ENCODE peak calls at places on chromosomes 16 and 17, in six cellular contexts. S is CD4-positive, alpha-beta memory T cell; I is WERI-Rb-1; M is thoracic aorta; E is GM23248; L is cardiac muscle cell. K is an unnamed sample.

GRCh38 chr16:51119576-51120288 is 31.3 kb downstream of the SALL1 start:
- DNase-seq in S (no peak), E (peak; percentile 77), M (no peak), I (peak; percentile 38), L (no peak), K (no peak)

GRCh38 chr16:70685938-70686375 is at the start of gene MTSS2:
- DNase-seq in I (peak; percentile 84), S (no peak), E (peak; percentile 95), M (peak; percentile 55), L (peak; percentile 91), K (no peak)

GRCh38 chr17:76383645-76384221 is 676 bp upstream of the SPHK1 start:
- DNase-seq in E (peak; percentile 84), L (peak; percentile 65), S (peak; percentile 51), M (no peak), I (peak; percentile 66), K (peak; percentile 25)

GRCh38 chr16:49932943-49933342 is 77.0 kb upstream of the ZNF423 start:
- DNase-seq in M (no peak), I (no peak), E (peak; percentile 47), S (no peak), L (peak; percentile 69), K (no peak)

GRCh38 chr17:37187262-37187661 is 188.5 kb upstream of the C17orf78 start:
- DNase-seq in L (peak; percentile 22), I (no peak), S (no peak), E (no peak), M (no peak), K (no peak)

GRCh38 chr16:21023509-21024202 is 123.1 kb downstream of the LYRM1 start:
- DNase-seq in E (no peak), I (no peak), M (no peak), S (no peak), L (peak; percentile 64), K (no peak)

GRCh38 chr16:1157639-1158455 is 4.9 kb downstream of the CACNA1H start:
- DNase-seq in I (peak; percentile 87), S (no peak), M (no peak), E (no peak), L (no peak), K (no peak)

GRCh38 chr17:30393911-30394867 is 15.5 kb downstream of the CPD start:
- DNase-seq in L (no peak), I (no peak), M (no peak), S (no peak), E (no peak), K (no peak)

GRCh38 chr17:38560503-38561318 is 45.0 kb downstream of the SRCIN1 start:
- DNase-seq in L (peak; percentile 47), S (peak; percentile 24), M (no peak), E (peak; percentile 54), I (no peak), K (no peak)

GRCh38 chr17:42310281-42311156 is 22.2 kb downstream of the STAT5A start:
- DNase-seq in E (no peak), M (no peak), S (no peak), L (no peak), I (no peak), K (no peak)

GRCh38 chr17:5558815-5559785 is 25.2 kb downstream of the NLRP1 start:
- DNase-seq in M (no peak), S (no peak), L (no peak), I (no peak), E (no peak), K (no peak)

GRCh38 chr16:56317998-56318912 is 107.1 kb downstream of the AMFR start:
- DNase-seq in L (peak; percentile 85), E (peak; percentile 79), I (peak; percentile 86), M (peak; percentile 60), S (peak; percentile 70), K (peak; percentile 70)

GRCh38 chr17:67245694-67246397 is 850 bp upstream of the HELZ start:
- DNase-seq in L (no peak), I (peak; percentile 71), M (no peak), S (peak; percentile 44), E (peak; percentile 35), K (peak; percentile 29)

GRCh38 chr16:352547-353403 is at the start of gene AXIN1:
- DNase-seq in I (peak; percentile 100), L (peak; percentile 97), M (peak; percentile 99), S (peak; percentile 99), E (peak; percentile 94), K (peak; percentile 99)

GRCh38 chr17:58181796-58182195 is 10.7 kb upstream of the EPX start:
- DNase-seq in I (no peak), L (no peak), S (no peak), M (no peak), E (no peak), K (no peak)

GRCh38 chr17:50356892-50357510 is 11.1 kb downstream of the XYLT2 start:
- DNase-seq in L (no peak), E (no peak), M (no peak), S (no peak), I (no peak), K (no peak)

GRCh38 chr17:28878981-28879380 is 18.6 kb downstream of the FLOT2 start:
- DNase-seq in I (peak; percentile 80), L (peak; percentile 52), E (peak; percentile 42), M (no peak), S (no peak), K (no peak)

GRCh38 chr17:8117980-8118768 is at the start of gene ALOXE3:
- DNase-seq in L (peak; percentile 47), M (no peak), I (peak; percentile 27), E (peak; percentile 92), S (no peak), K (no peak)

GRCh38 chr16:19885456-19886060 is 910 bp upstream of the GPRC5B start:
- DNase-seq in I (no peak), E (no peak), M (no peak), S (peak; percentile 13), L (peak; percentile 36), K (no peak)

GRCh38 chr16:19068237-19068815 is 912 bp downstream of the COQ7 start:
- DNase-seq in I (no peak), E (no peak), M (no peak), S (no peak), L (no peak), K (no peak)

GRCh38 chr16:9567674-9568073 is 476.2 kb downstream of the HAPSTR1 start:
- DNase-seq in E (no peak), S (no peak), I (peak; percentile 79), L (no peak), M (no peak), K (no peak)

GRCh38 chr17:78923660-78924453 is 1.3 kb downstream of the TIMP2 start:
- DNase-seq in L (no peak), M (no peak), S (peak; percentile 46), E (peak; percentile 68), I (peak; percentile 86), K (peak; percentile 54)

GRCh38 chr17:81397314-81398169 is 2.3 kb downstream of the BAHCC1 start:
- DNase-seq in E (peak; percentile 85), L (peak; percentile 74), S (no peak), M (no peak), I (peak; percentile 63), K (no peak)
- H3K27ac ChIP-seq in E (peak overlapping the region; percentile 89), L (peak overlapping the region; percentile 78), S (no peak overlapping the region), M (peak overlapping the region; percentile 97), I (peak overlapping the region; percentile 88), K (no peak overlapping the region)

GRCh38 chr17:74536890-74537289 is 5.6 kb upstream of the CD300LB start:
- DNase-seq in L (no peak), S (no peak), I (no peak), E (no peak), M (no peak), K (no peak)

GRCh38 chr17:74542166-74542565 is 3.7 kb downstream of the CD300C start:
- DNase-seq in I (no peak), L (no peak), E (no peak), M (no peak), S (no peak), K (no peak)

GRCh38 chr17:74541176-74542111 is 4.5 kb downstream of the CD300C start:
- DNase-seq in E (no peak), L (no peak), I (no peak), S (no peak), M (no peak), K (no peak)

GRCh38 chr17:74542727-74543383 is 3.1 kb downstream of the CD300C start:
- DNase-seq in E (no peak), S (no peak), M (no peak), L (no peak), I (no peak), K (no peak)

DNA sequence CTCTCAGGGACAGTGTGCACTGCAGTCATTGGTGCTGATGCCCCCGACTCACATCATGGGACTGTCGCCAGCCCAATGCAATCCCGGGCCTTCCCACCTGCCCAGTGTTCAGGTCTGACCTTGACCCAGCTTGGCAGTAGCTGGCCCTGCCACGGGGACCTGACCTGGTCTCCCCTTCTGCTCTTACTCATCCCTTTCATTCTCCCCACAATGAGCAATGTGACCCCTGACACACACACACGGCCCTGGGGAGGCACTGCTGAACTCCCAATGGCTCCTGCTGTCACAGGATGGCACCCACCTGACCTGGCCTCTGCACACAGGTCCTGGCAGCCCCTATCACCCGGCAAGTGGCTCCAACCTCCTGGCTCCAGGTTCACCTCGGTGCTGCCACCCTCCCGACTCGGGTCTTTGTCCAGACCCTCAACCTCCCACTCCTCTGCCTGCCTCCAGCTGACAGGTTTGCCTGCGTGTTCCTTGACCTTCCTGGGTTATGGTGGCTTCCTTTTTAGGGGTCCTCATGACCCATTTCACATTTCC is 6.6 kb downstream of the CD300C start:
- DNase-seq in M (no peak), S (no peak), I (no peak), E (no peak), L (no peak), K (no peak)
- H3K27ac ChIP-seq in M (no peak overlapping the region), S (no peak overlapping the region), I (no peak overlapping the region), E (no peak overlapping the region), L (no peak overlapping the region), K (no peak overlapping the region)

DNA sequence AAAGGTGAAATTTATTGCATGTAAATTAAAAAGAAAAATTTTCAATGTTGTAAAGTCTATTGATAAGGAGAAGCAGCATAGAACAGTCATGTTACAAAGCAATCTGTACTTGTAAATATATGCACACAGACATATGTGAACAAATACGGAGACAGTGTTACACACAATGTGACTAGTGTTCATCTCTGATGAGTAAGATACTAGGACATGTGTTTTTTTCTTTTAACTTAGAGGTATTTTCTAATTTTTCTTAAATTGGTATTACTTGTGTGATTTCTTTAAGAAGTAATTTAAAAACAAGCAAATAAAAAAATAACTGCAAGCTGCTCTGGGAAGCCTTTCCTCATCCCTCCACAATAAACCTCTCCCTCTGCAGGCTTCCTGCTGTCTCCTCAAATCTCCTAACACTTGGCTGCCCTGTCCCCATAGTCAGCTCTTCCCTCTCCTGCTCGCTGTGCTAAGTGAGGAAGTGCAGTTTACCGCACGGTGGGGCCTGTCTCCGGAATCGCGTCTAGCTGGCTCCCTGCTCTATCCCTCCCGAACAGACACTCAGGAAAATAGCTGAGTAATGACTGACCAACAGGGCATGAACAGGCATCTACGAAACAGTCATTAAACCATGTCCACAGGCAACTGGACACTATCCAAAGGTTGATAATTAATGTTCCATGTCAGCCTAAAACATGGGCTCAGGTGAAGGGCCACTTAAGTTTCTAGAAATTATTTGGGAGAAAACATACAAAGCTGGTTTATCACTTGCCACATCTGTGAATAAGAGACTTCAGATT is 35.9 kb downstream of the CMTM4 start:
- DNase-seq in M (peak; percentile 28), S (no peak), I (peak; percentile 73), L (peak; percentile 88), E (peak; percentile 94), K (no peak)
- H3K27ac ChIP-seq in M (no peak overlapping the region), S (no peak overlapping the region), I (peak overlapping the region; percentile 2), L (peak overlapping the region; percentile 89), E (peak overlapping the region; percentile 95), K (no peak overlapping the region)

DNA sequence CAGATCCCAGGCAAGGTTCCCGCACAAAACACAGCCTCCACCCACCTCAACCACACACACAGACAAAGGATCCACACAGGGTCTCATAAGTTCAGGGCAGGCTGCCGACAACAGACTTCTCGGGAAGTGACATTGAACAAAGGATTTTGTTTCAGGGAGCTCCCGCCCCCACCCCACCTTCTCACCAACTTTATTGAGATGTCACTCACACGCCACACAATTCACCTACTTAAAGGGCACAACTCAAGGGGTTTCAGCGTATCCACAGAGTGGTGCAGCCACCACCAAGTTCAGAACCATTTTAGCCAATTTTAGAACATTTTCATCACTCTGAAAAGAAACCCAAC is 356.9 kb downstream of the FOXL1 start:
- DNase-seq in S (no peak), L (no peak), I (no peak), E (no peak), M (no peak), K (no peak)
- H3K27ac ChIP-seq in S (no peak overlapping the region), L (peak overlapping the region; percentile 57), I (no peak overlapping the region), E (no peak overlapping the region), M (no peak overlapping the region), K (no peak overlapping the region)